ENCODE peak calls at places on chromosomes 3 and 15, in four cellular contexts. P, Q, K and R are unnamed samples. For H3K4me1, the result is how much of the 10 kb centered on the place peaks cover.

GRCh38 chr15:82855286-82856092 is 46.1 kb downstream of the WHAMM start:
- DNase-seq in P (no peak), Q (no peak), K (no peak), R (no peak)

GRCh38 chr3:44114142-44114541 is 127.5 kb upstream of the TOPAZ1 start:
- DNase-seq in P (no peak), Q (no peak), K (no peak), R (no peak)

GRCh38 chr15:62211348-62211747 is 46.3 kb upstream of the C2CD4B start:
- DNase-seq in P (no peak), Q (no peak), K (no peak), R (no peak)

GRCh38 chr3:133280591-133280990 is 119.3 kb upstream of the BFSP2 start:
- DNase-seq in P (no peak), Q (no peak), K (no peak), R (no peak)

GRCh38 chr15:90412356-90413194 is 24.5 kb downstream of the IQGAP1 start:
- DNase-seq in P (peak), Q (no peak), K (peak), R (no peak)

GRCh38 chr15:87604857-87605446 is 651.6 kb downstream of the NTRK3 start:
- DNase-seq in P (no peak), Q (no peak), K (no peak), R (no peak)

GRCh38 chr3:39275963-39276593 is 3.8 kb downstream of the CX3CR1 start:
- DNase-seq in P (no peak), Q (no peak), K (no peak), R (no peak)

GRCh38 chr3:185552358-185552877 is at the start of gene LIPH:
- DNase-seq in P (no peak), Q (no peak), K (no peak), R (no peak)

GRCh38 chr3:50230833-50231125 is 5.2 kb upstream of the GNAI2 start:
- DNase-seq in P (no peak), Q (no peak), K (no peak), R (no peak)

GRCh38 chr15:29631076-29632070 is 190.9 kb downstream of the TJP1 start:
- DNase-seq in P (no peak), Q (no peak), K (no peak), R (no peak)

GRCh38 chr3:122366379-122366749 is 16.7 kb downstream of the MIX23 start:
- DNase-seq in P (no peak), Q (no peak), K (no peak), R (no peak)

GRCh38 chr3:28667646-28668376 is 319.2 kb upstream of the AZI2 start:
- DNase-seq in P (peak), Q (no peak), K (peak), R (no peak)

GRCh38 chr15:41870689-41871081 is 23.2 kb downstream of the SPTBN5 start:
- DNase-seq in P (peak), Q (no peak), K (peak), R (no peak)

DNA sequence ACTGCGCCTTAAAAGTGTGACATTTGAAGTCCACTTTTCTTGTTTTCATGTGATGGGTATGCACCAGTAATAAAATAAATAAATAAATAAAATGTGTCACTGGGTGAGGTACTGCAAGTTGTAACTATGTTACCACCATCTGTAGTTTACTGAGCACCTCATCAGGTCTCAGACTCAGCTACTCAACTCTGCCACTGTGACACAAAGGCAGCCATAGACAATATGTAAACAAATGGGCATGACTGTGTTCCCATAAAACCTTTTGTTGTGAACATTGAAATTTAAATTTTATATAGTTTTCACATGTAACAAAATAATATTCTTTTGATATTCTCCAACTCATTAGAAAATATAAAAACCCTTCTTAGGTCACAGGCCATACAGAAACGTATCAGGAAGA is 120.1 kb downstream of the DNAJB8 start:
- DNase-seq in P (no peak), Q (no peak), K (no peak), R (no peak)
- H3K4me1 ChIP-seq in P (under half), Q (under half), K (under half), R (under half)

GRCh38 chr15:84752195-84752594 is 3.8 kb downstream of the ZNF592 start:
- DNase-seq in P (no peak), Q (no peak), K (no peak), R (no peak)

GRCh38 chr15:84749111-84749991 is 959 bp downstream of the ZNF592 start:
- DNase-seq in P (no peak), Q (peak), K (no peak), R (no peak)

GRCh38 chr15:84748274-84749110 is at the start of gene ZNF592:
- DNase-seq in P (no peak), Q (peak), K (no peak), R (no peak)

GRCh38 chr15:84750583-84751092 is 2.2 kb downstream of the ZNF592 start:
- DNase-seq in P (no peak), Q (no peak), K (no peak), R (no peak)

GRCh38 chr15:84747423-84748273 is 744 bp upstream of the ZNF592 start:
- DNase-seq in P (peak), Q (peak), K (no peak), R (peak)
- H3K4me1 ChIP-seq in P (under half), Q (half or more), K (under half), R (under half)

GRCh38 chr15:100570282-100570681 is 31.7 kb downstream of the LINS1 start:
- DNase-seq in P (no peak), Q (no peak), K (no peak), R (no peak)

GRCh38 chr15:100571592-100572167 is 30.3 kb downstream of the LINS1 start:
- DNase-seq in P (no peak), Q (no peak), K (no peak), R (no peak)

GRCh38 chr15:100570735-100571363 is 31.1 kb downstream of the LINS1 start:
- DNase-seq in P (no peak), Q (no peak), K (no peak), R (no peak)

GRCh38 chr15:100572362-100572983 is 29.5 kb downstream of the LINS1 start:
- DNase-seq in P (no peak), Q (no peak), K (no peak), R (no peak)

DNA sequence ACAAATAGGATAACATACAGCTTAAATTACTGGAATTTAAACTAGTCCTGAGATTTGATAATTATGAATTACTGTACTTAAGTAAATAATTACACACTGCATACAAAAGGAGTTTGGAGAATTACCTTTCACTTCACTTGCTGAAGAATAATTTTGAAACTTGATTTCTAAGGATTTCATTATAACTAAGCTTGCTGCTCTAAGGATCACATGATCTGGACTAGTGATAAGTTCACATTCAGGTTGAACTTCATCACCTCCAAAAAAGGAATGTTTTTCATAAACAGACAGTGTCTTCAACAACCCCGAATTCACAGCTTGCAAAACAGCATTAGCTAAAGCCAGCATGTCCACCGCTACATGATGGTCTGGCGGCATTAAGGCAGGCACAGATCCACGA is 28.5 kb downstream of the LINS1 start:
- DNase-seq in P (no peak), Q (no peak), K (no peak), R (no peak)
- H3K4me1 ChIP-seq in P (under half), Q (under half), K (under half), R (under half)

DNA sequence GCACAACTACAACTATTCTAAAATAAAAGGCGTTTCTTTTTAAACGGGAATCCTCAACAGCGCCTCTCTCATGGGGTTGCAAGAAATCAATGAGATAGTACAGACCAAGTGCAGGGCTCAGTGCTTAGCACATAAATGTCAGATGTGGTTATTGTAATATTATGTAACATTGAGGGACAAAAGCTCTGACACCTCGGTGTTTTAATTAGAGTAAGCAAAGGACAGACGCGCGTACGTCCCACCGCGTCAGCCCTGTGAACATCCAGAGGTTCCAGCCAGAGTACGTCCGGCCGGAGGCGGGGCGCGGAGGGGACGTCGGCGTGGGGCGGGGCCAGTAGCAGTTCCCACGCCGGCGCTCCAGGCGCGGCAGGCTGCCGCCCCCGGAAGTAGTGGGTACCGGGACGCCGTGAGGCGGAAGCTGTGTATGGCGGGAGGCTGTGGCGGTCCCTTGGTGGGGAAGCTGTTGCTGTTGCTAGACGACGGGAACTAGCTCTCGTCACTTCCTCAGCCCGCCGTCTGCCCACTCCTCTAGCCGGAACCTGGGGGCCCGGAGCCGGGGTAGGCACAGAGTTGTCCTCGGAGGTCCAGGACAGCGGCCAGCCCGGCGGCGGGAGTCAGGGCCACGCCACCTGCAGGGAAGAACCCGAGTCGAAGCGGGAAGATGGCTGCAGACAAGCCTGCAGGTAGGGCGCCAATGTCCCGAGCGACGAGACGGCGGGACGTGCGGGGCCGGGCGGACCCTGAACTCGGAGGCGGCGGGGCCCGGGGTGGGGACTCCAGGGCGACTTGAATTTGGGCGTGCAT is at the start of gene CNOT10:
- DNase-seq in P (peak), Q (peak), K (peak), R (peak)
- H3K4me1 ChIP-seq in P (under half), Q (under half), K (under half), R (under half)

GRCh38 chr15:31314380-31314779 is 12.3 kb upstream of the KLF13 start:
- DNase-seq in P (no peak), Q (peak), K (no peak), R (no peak)

GRCh38 chr15:31311735-31312134 is 14.9 kb upstream of the KLF13 start:
- DNase-seq in P (no peak), Q (no peak), K (no peak), R (no peak)

GRCh38 chr15:31316135-31316795 is 10.4 kb upstream of the KLF13 start:
- DNase-seq in P (no peak), Q (peak), K (no peak), R (no peak)

GRCh38 chr15:31312220-31312619 is 14.4 kb upstream of the KLF13 start:
- DNase-seq in P (no peak), Q (no peak), K (no peak), R (no peak)

DNA sequence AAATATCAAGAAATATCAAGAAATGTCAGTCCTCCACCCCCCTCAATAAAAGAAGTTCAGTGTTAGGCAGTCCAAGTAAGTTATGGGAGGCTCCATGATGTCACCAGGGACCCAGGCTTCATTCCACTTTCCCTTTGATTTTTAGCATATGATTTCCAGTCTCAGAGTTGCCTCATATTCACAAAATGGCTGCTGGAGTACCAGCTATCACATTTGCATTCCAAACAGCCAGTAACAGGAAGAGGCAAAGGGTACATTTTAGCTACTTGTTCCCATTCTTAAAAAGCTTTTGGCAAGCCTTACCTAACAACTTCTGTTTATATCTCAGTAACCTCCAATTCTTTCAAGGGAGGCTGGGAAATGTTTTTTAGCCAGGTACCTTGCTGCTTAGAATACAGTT is 13.4 kb upstream of the KLF13 start:
- DNase-seq in P (no peak), Q (no peak), K (no peak), R (no peak)
- H3K4me1 ChIP-seq in P (under half), Q (under half), K (under half), R (under half)

GRCh38 chr15:58758141-58758540 is 8.6 kb upstream of the ADAM10 start:
- DNase-seq in P (no peak), Q (no peak), K (no peak), R (no peak)
- H3K4me1 ChIP-seq in P (under half), Q (under half), K (under half), R (under half)

GRCh38 chr15:64006642-64007041 is 39.6 kb downstream of the DAPK2 start:
- DNase-seq in P (peak), Q (no peak), K (peak), R (no peak)
- H3K4me1 ChIP-seq in P (under half), Q (under half), K (half or more), R (half or more)

GRCh38 chr3:2153047-2153446 is 54.4 kb downstream of the CNTN4 start:
- DNase-seq in P (peak), Q (no peak), K (no peak), R (no peak)
- H3K4me1 ChIP-seq in P (under half), Q (under half), K (under half), R (under half)